ENCODE peak calls at places on chromosomes 7 and 10, in four cellular contexts. One of them, this sample, is unnamed.

GRCh38 chr7:80445351-80445750 is 66.5 kb downstream of the GNAT3 start:
- DNase-seq in K562: no peak
- DNase-seq in SK-N-SH: peak
- DNase-seq in GM12878: no peak
- DNase-seq in this sample: no peak

GRCh38 chr10:89643431-89643811 is 1.6 kb downstream of the PANK1 start:
- DNase-seq in K562: no peak
- DNase-seq in SK-N-SH: no peak
- DNase-seq in GM12878: no peak
- DNase-seq in this sample: no peak

GRCh38 chr7:151339651-151340377 is 1.8 kb upstream of the NUB1 start:
- DNase-seq in GM12878: peak
- DNase-seq in K562: no peak
- DNase-seq in SK-N-SH: no peak
- DNase-seq in this sample: no peak

GRCh38 chr7:50962962-50963374 is 180.3 kb upstream of the GRB10 start:
- DNase-seq in SK-N-SH: no peak
- DNase-seq in GM12878: no peak
- DNase-seq in K562: peak
- DNase-seq in this sample: no peak

GRCh38 chr10:95517536-95518454 is 43.4 kb downstream of the SORBS1 start:
- DNase-seq in K562: peak
- DNase-seq in SK-N-SH: no peak
- DNase-seq in GM12878: no peak
- DNase-seq in this sample: no peak

GRCh38 chr10:61376908-61377368 is 76.2 kb downstream of the TMEM26 start:
- DNase-seq in K562: no peak
- DNase-seq in SK-N-SH: no peak
- DNase-seq in GM12878: no peak
- DNase-seq in this sample: no peak

GRCh38 chr7:98186452-98187137 is 24.6 kb upstream of the BHLHA15 start:
- DNase-seq in GM12878: no peak
- DNase-seq in K562: no peak
- DNase-seq in SK-N-SH: no peak
- DNase-seq in this sample: no peak

GRCh38 chr10:29861811-29862505 is 197.4 kb downstream of the JCAD start:
- DNase-seq in SK-N-SH: no peak
- DNase-seq in GM12878: no peak
- DNase-seq in K562: no peak
- DNase-seq in this sample: no peak

GRCh38 chr7:24304494-24305095 is 20.6 kb downstream of the NPY start:
- DNase-seq in K562: no peak
- DNase-seq in SK-N-SH: no peak
- DNase-seq in GM12878: no peak
- DNase-seq in this sample: no peak

GRCh38 chr7:130369110-130369711 is 11.1 kb upstream of the CPA1 start:
- DNase-seq in K562: no peak
- DNase-seq in SK-N-SH: peak
- DNase-seq in GM12878: no peak
- DNase-seq in this sample: no peak

GRCh38 chr7:156509216-156509615 is 131.4 kb upstream of the RNF32 start:
- DNase-seq in SK-N-SH: no peak
- DNase-seq in K562: no peak
- DNase-seq in GM12878: no peak
- DNase-seq in this sample: no peak

GRCh38 chr10:110137142-110137545 is 70.3 kb upstream of the MXI1 start:
- DNase-seq in K562: peak
- DNase-seq in SK-N-SH: peak
- DNase-seq in GM12878: peak
- DNase-seq in this sample: no peak

GRCh38 chr10:88080213-88080612 is 216.8 kb downstream of the PTEN start:
- DNase-seq in SK-N-SH: no peak
- DNase-seq in K562: no peak
- DNase-seq in GM12878: no peak
- DNase-seq in this sample: no peak

GRCh38 chr10:124296813-124297788 is 121.6 kb downstream of the OAT start:
- DNase-seq in GM12878: no peak
- DNase-seq in SK-N-SH: no peak
- DNase-seq in K562: no peak
- DNase-seq in this sample: no peak

GRCh38 chr7:498678-499641 is 20.7 kb downstream of the PDGFA start:
- DNase-seq in GM12878: no peak
- DNase-seq in K562: no peak
- DNase-seq in SK-N-SH: no peak
- DNase-seq in this sample: no peak

GRCh38 chr10:125156196-125156595 is 4.2 kb downstream of the CTBP2 start:
- DNase-seq in K562: no peak
- DNase-seq in GM12878: no peak
- DNase-seq in SK-N-SH: no peak
- DNase-seq in this sample: no peak

GRCh38 chr10:29397221-29397620 is 108.4 kb downstream of the LYZL1 start:
- DNase-seq in K562: no peak
- DNase-seq in GM12878: no peak
- DNase-seq in SK-N-SH: no peak
- DNase-seq in this sample: no peak

GRCh38 chr7:113796557-113796956 is 122.3 kb downstream of the PPP1R3A start:
- DNase-seq in K562: no peak
- DNase-seq in SK-N-SH: no peak
- DNase-seq in GM12878: no peak
- DNase-seq in this sample: no peak

GRCh38 chr10:50574305-50574704 is 49.5 kb downstream of the SGMS1 start:
- DNase-seq in SK-N-SH: no peak
- DNase-seq in K562: no peak
- DNase-seq in GM12878: no peak
- DNase-seq in this sample: no peak

GRCh38 chr10:132294196-132294520 is 13.6 kb downstream of the STK32C start:
- DNase-seq in SK-N-SH: no peak
- DNase-seq in GM12878: no peak
- DNase-seq in K562: no peak
- DNase-seq in this sample: no peak

GRCh38 chr7:137328389-137329120 is 15.0 kb downstream of the PTN start:
- DNase-seq in K562: no peak
- DNase-seq in GM12878: no peak
- DNase-seq in SK-N-SH: no peak
- DNase-seq in this sample: no peak

GRCh38 chr7:134532155-134533089 is 5.1 kb downstream of the AKR1B10 start:
- DNase-seq in GM12878: no peak
- DNase-seq in SK-N-SH: no peak
- DNase-seq in K562: no peak
- DNase-seq in this sample: no peak

GRCh38 chr7:157897686-157898085 is 560.9 kb downstream of the DNAJB6 start:
- DNase-seq in GM12878: no peak
- DNase-seq in K562: no peak
- DNase-seq in SK-N-SH: peak
- DNase-seq in this sample: no peak

GRCh38 chr7:51589111-51589510 is 272.5 kb upstream of the COBL start:
- DNase-seq in GM12878: no peak
- DNase-seq in SK-N-SH: no peak
- DNase-seq in K562: no peak
- DNase-seq in this sample: no peak

GRCh38 chr10:116892873-116893685 is 43.8 kb downstream of the ENO4 start:
- DNase-seq in K562: no peak
- DNase-seq in SK-N-SH: no peak
- DNase-seq in GM12878: no peak
- DNase-seq in this sample: no peak

GRCh38 chr7:45982132-45982531 is 61.1 kb upstream of the IGFBP3 start:
- DNase-seq in K562: no peak
- DNase-seq in SK-N-SH: no peak
- DNase-seq in GM12878: no peak
- DNase-seq in this sample: no peak

GRCh38 chr7:127809285-127809702 is 157.3 kb downstream of the SND1 start:
- DNase-seq in GM12878: no peak
- DNase-seq in K562: no peak
- DNase-seq in SK-N-SH: peak
- DNase-seq in this sample: no peak

GRCh38 chr10:114322344-114322743 is 82.0 kb downstream of the AFAP1L2 start:
- DNase-seq in SK-N-SH: peak
- DNase-seq in GM12878: no peak
- DNase-seq in K562: no peak
- DNase-seq in this sample: no peak

GRCh38 chr10:34254596-34254995 is 560.5 kb downstream of the PARD3 start:
- DNase-seq in K562: no peak
- DNase-seq in GM12878: peak
- DNase-seq in SK-N-SH: peak
- DNase-seq in this sample: no peak

GRCh38 chr7:42348627-42349026 is 111.6 kb upstream of the GLI3 start:
- DNase-seq in GM12878: no peak
- DNase-seq in K562: no peak
- DNase-seq in SK-N-SH: peak
- DNase-seq in this sample: no peak

GRCh38 chr10:73413108-73413527 is 740 bp downstream of the ANXA7 start:
- DNase-seq in K562: peak
- DNase-seq in GM12878: peak
- DNase-seq in SK-N-SH: peak
- DNase-seq in this sample: peak

GRCh38 chr10:6580279-6581029 is 378 bp upstream of the PRKCQ start:
- DNase-seq in GM12878: no peak
- DNase-seq in K562: peak
- DNase-seq in SK-N-SH: peak
- DNase-seq in this sample: peak

GRCh38 chr7:823639-824038 is 8.6 kb upstream of the SUN1 start:
- DNase-seq in GM12878: no peak
- DNase-seq in SK-N-SH: peak
- DNase-seq in K562: no peak
- DNase-seq in this sample: no peak

GRCh38 chr10:48623607-48624132 is 18.8 kb upstream of the ARHGAP22 start:
- DNase-seq in GM12878: no peak
- DNase-seq in SK-N-SH: no peak
- DNase-seq in K562: no peak
- DNase-seq in this sample: no peak

GRCh38 chr7:5354460-5355279 is 69.0 kb downstream of the TNRC18 start:
- DNase-seq in SK-N-SH: peak
- DNase-seq in GM12878: no peak
- DNase-seq in K562: no peak
- DNase-seq in this sample: peak

GRCh38 chr10:119917777-119918176 is 25.2 kb downstream of the SEC23IP start:
- DNase-seq in K562: peak
- DNase-seq in GM12878: no peak
- DNase-seq in SK-N-SH: no peak
- DNase-seq in this sample: no peak

GRCh38 chr7:12839508-12840153 is 152.2 kb downstream of the ARL4A start:
- DNase-seq in K562: no peak
- DNase-seq in SK-N-SH: no peak
- DNase-seq in GM12878: no peak
- DNase-seq in this sample: peak

GRCh38 chr7:111140091-111140870 is 49.4 kb downstream of the LRRN3 start:
- DNase-seq in K562: no peak
- DNase-seq in GM12878: no peak
- DNase-seq in SK-N-SH: no peak
- DNase-seq in this sample: no peak
- TF ChIP-seq USF1 in K562: no peak
- TF ChIP-seq USF1 in GM12878: no peak
- TF ChIP-seq USF1 in SK-N-SH: no peak
- TF ChIP-seq USF1 in this sample: no peak

DNA sequence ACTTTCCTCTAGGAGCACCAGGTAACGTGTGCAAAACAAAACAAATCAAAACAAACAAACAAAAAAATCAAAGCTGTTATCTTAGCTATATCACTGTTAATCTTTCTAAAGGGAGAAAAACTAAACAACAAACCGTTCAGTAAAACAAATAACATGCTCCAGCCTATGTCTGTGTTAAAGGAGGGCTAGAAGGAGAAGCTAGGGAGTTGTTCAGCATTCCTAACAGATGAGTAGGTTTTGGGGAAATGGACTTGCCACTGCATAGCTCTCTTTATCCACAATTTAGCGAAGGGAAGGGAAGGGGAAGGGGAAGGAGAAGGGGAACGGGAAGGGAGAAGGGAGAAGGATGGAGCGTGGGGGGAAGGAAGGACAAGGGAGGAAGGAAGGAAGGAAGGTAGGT is 134.2 kb upstream of the AKR1E2 start:
- DNase-seq in SK-N-SH: no peak
- DNase-seq in K562: no peak
- DNase-seq in GM12878: no peak
- DNase-seq in this sample: no peak
- TF ChIP-seq USF1 in SK-N-SH: no peak
- TF ChIP-seq USF1 in K562: no peak
- TF ChIP-seq USF1 in GM12878: no peak
- TF ChIP-seq USF1 in this sample: no peak

GRCh38 chr7:33142585-33142984 is 13.2 kb downstream of the BBS9 start:
- DNase-seq in SK-N-SH: no peak
- DNase-seq in K562: no peak
- DNase-seq in GM12878: no peak
- DNase-seq in this sample: no peak

GRCh38 chr7:33145174-33145573 is 15.8 kb downstream of the BBS9 start:
- DNase-seq in SK-N-SH: no peak
- DNase-seq in K562: no peak
- DNase-seq in GM12878: no peak
- DNase-seq in this sample: no peak

GRCh38 chr7:33143996-33144718 is 14.8 kb downstream of the BBS9 start:
- DNase-seq in GM12878: peak
- DNase-seq in SK-N-SH: no peak
- DNase-seq in K562: no peak
- DNase-seq in this sample: no peak
- TF ChIP-seq USF1 in GM12878: no peak
- TF ChIP-seq USF1 in SK-N-SH: no peak
- TF ChIP-seq USF1 in K562: no peak
- TF ChIP-seq USF1 in this sample: no peak

GRCh38 chr7:155338632-155339320 is 41.1 kb downstream of the INSIG1 start:
- DNase-seq in K562: no peak
- DNase-seq in GM12878: no peak
- DNase-seq in SK-N-SH: no peak
- DNase-seq in this sample: no peak
- TF ChIP-seq USF1 in K562: no peak
- TF ChIP-seq USF1 in GM12878: no peak
- TF ChIP-seq USF1 in SK-N-SH: no peak
- TF ChIP-seq USF1 in this sample: no peak

DNA sequence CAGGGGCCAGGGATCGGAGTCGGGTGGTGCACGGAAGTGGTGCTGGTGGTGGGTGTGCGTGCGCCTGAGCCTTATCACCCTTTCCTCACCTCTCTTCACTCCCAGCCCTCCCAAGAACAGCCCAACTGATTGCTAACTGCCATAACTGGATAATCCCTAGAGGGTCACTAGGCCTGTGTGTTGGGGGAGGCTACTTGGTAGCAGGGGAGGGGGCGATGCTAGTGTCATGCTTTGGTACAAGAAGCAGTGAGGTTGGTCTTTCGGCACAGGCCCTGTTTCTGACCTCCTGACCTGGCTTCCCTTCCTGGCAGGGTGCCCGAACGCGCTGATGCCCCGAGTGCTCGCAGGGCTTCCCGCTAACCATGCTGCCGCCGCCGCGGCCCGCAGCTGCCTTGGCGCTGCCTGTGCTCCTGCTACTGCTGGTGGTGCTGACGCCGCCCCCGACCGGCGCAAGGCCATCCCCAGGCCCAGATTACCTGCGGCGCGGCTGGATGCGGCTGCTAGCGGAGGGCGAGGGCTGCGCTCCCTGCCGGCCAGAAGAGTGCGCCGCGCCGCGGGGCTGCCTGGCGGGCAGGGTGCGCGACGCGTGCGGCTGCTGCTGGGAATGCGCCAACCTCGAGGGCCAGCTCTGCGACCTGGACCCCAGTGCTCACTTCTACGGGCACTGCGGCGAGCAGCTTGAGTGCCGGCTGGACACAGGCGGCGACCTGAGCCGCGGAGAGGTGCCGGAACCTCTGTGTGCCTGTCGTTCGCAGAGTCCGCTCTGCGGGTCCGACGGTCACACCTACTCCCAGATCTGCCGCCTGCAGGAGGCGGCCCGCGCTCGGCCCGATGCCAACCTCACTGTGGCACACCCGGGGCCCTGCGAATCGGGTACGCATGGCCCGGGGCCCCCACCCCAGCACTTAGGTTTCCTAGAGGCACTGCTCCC is 707 bp downstream of the KAZALD1 start:
- DNase-seq in SK-N-SH: peak
- DNase-seq in K562: peak
- DNase-seq in GM12878: no peak
- DNase-seq in this sample: peak
- TF ChIP-seq USF1 in SK-N-SH: no peak
- TF ChIP-seq USF1 in K562: no peak
- TF ChIP-seq USF1 in GM12878: no peak
- TF ChIP-seq USF1 in this sample: no peak

This sample was measured in WTC11.